ENCODE peak calls at places on chromosomes 6 and 20, in six cellular contexts. U, L, Y, Q, N and T are unnamed samples.
A peak's percentile ranks its signal among the peaks of the same experiment; 100 is the strongest.

GRCh38 chr20:38132910-38133501 is 32.1 kb downstream of the TGM2 start:
- DNase-seq in L (no peak), Q (no peak), U (no peak), N (no peak), Y (no peak), T (no peak)

GRCh38 chr6:142900467-142900961 is 44.5 kb downstream of the HIVEP2 start:
- DNase-seq in Y (no peak), N (no peak), Q (peak; percentile 60), U (no peak), L (no peak), T (no peak)

GRCh38 chr6:129236110-129236509 is 353.2 kb downstream of the LAMA2 start:
- DNase-seq in N (no peak), Y (no peak), U (no peak), Q (no peak), L (no peak), T (no peak)

GRCh38 chr6:163457637-163458561 is 43.4 kb downstream of the QKI start:
- DNase-seq in U (peak; percentile 95), N (peak; percentile 88), Q (peak; percentile 92), L (no peak), Y (no peak), T (no peak)

GRCh38 chr6:55902796-55903195 is 27.4 kb upstream of the BMP5 start:
- DNase-seq in U (peak; percentile 82), N (no peak), Y (no peak), L (no peak), Q (peak; percentile 58), T (no peak)

GRCh38 chr6:169370054-169370453 is 116.4 kb upstream of the THBS2 start:
- DNase-seq in Q (no peak), U (peak; percentile 29), N (no peak), Y (no peak), L (no peak), T (no peak)

GRCh38 chr6:150310539-150310938 is 58.3 kb upstream of the IYD start:
- DNase-seq in U (no peak), Y (no peak), L (no peak), Q (no peak), N (no peak), T (no peak)

GRCh38 chr6:101722991-101723579 is 329.6 kb downstream of the GRIK2 start:
- DNase-seq in Q (peak; percentile 82), Y (no peak), U (peak; percentile 98), N (peak; percentile 2), L (no peak), T (no peak)

GRCh38 chr20:47479506-47479905 is 22.2 kb upstream of the NCOA3 start:
- DNase-seq in Y (no peak), U (no peak), Q (no peak), L (no peak), N (no peak), T (no peak)

GRCh38 chr6:97069363-97069762 is 144.8 kb downstream of the KLHL32 start:
- DNase-seq in Q (no peak), U (no peak), Y (no peak), N (no peak), L (no peak), T (no peak)

GRCh38 chr6:16095180-16095579 is 33.7 kb upstream of the MYLIP start:
- DNase-seq in Q (no peak), N (no peak), U (no peak), Y (no peak), L (no peak), T (no peak)

GRCh38 chr6:131510094-131510493 is 62.9 kb upstream of the ARG1 start:
- DNase-seq in Y (peak; percentile 53), L (no peak), Q (no peak), N (no peak), U (no peak), T (peak; percentile 83)

GRCh38 chr6:101257163-101257562 is 136.3 kb upstream of the GRIK2 start:
- DNase-seq in Q (no peak), N (no peak), U (no peak), L (no peak), Y (no peak), T (no peak)

GRCh38 chr6:135888818-135889217 is 37.3 kb downstream of the PDE7B start:
- DNase-seq in L (no peak), N (no peak), Q (no peak), Y (no peak), U (no peak), T (no peak)

GRCh38 chr6:144106206-144106605 is 10.8 kb upstream of the SF3B5 start:
- DNase-seq in Y (no peak), N (no peak), L (no peak), U (no peak), Q (no peak), T (no peak)

GRCh38 chr6:44086931-44087574 is 40.2 kb downstream of the MRPL14 start:
- DNase-seq in U (no peak), Q (no peak), N (no peak), Y (no peak), L (no peak), T (no peak)

GRCh38 chr6:113936093-113936934 is 34.6 kb downstream of the HDAC2 start:
- DNase-seq in U (peak; percentile 70), L (peak; percentile 37), Y (no peak), N (peak; percentile 38), Q (peak; percentile 69), T (no peak)

GRCh38 chr20:37575884-37576283 is 48.2 kb upstream of the BLCAP start:
- DNase-seq in N (no peak), U (no peak), Y (no peak), Q (no peak), L (no peak), T (peak; percentile 63)

GRCh38 chr6:16503919-16504554 is 257.2 kb downstream of the ATXN1 start:
- DNase-seq in Y (no peak), Q (no peak), U (no peak), N (no peak), L (no peak), T (no peak)

DNA sequence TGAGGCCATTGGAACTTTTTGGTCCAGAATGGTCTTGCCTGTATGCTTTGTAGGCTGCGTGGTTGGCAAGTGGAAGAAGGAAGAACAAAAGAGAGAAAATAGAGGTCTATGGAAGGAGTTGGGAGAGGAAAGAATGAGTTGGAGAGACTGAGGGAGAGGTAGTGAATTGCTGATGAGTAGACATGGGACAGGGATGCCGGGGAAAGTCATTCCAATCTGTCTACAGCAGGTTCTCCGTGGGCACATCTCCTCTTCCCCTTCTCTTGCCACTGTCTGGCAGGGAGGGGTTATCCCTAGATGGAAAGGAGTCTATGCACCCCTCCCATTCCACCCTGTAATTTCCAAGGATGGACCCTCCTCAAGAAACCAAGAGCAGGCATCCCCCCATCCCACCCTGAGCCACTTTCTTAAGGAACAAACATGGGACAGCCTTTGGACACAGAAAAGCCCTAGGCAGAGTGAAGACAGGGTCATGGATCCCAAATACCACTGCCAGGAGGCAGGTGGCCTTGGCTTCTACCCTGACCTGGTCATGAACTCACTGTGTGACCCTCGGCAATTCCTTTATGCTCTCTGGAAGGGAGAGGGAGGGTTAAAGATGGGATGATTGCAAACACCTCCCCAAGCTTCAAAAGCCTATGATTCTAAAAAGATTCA is 196.9 kb downstream of the LRFN2 start:
- DNase-seq in Q (no peak), U (no peak), N (no peak), L (no peak), Y (no peak), T (no peak)
- H3K14ac ChIP-seq in Q (no peak overlapping the region), U (no peak overlapping the region), N (no peak overlapping the region), L (no peak overlapping the region), Y (no peak overlapping the region), T (no peak overlapping the region)

GRCh38 chr6:33299237-33299944 is 649 bp upstream of the RGL2 start:
- DNase-seq in N (peak; percentile 97), U (peak; percentile 88), L (peak; percentile 85), Q (peak; percentile 97), Y (no peak), T (peak; percentile 87)
- H3K23ac ChIP-seq in N (no peak overlapping the region), U (peak overlapping the region; percentile 99), L (peak overlapping the region; percentile 94), Q (peak overlapping the region; percentile 99), Y (no peak overlapping the region), T (no peak overlapping the region)

GRCh38 chr20:13447385-13448180 is 191.1 kb downstream of the TASP1 start:
- DNase-seq in U (no peak), Q (no peak), L (no peak), Y (no peak), N (no peak), T (no peak)
- H3K9ac ChIP-seq in U (no peak overlapping the region), Q (no peak overlapping the region), L (no peak overlapping the region), Y (no peak overlapping the region), N (no peak overlapping the region), T (no peak overlapping the region)

DNA sequence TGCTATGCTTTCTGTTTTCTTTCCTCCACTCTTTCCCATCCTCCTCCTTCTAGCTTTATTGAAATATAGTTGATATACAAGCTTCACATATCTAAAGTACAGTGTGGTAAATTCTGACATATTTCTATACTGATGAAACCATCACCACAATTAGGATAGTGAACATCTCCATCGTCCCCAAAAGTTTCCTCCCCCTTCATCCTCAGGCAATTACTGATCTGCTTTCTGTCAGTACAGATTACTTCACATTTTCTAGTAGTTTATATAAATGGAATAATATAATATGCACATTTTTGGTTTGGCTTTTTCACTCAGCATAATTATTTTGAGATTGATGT is 12.2 kb downstream of the SNPH start:
- DNase-seq in U (no peak), L (no peak), Q (no peak), Y (no peak), N (no peak), T (no peak)
- H3K14ac ChIP-seq in U (peak overlapping the region; percentile 25), L (no peak overlapping the region), Q (no peak overlapping the region), Y (no peak overlapping the region), N (no peak overlapping the region), T (no peak overlapping the region)

GRCh38 chr20:57707849-57708693 is 1.7 kb downstream of the PMEPA1 start:
- DNase-seq in U (no peak), N (peak; percentile 41), Q (no peak), Y (no peak), L (no peak), T (no peak)
- H3K23ac ChIP-seq in U (peak overlapping the region; percentile 91), N (no peak overlapping the region), Q (peak overlapping the region; percentile 48), Y (no peak overlapping the region), L (peak overlapping the region; percentile 53), T (no peak overlapping the region)

GRCh38 chr6:73516712-73517489 is 3.9 kb downstream of the EEF1A1 start:
- DNase-seq in Y (no peak), Q (peak; percentile 43), N (no peak), U (peak; percentile 14), L (no peak), T (no peak)

GRCh38 chr6:73515204-73516101 is 5.4 kb downstream of the EEF1A1 start:
- DNase-seq in L (no peak), N (peak; percentile 67), Y (no peak), Q (peak; percentile 89), U (peak; percentile 88), T (peak; percentile 45)

GRCh38 chr6:73511796-73512195 is 9.0 kb downstream of the EEF1A1 start:
- DNase-seq in Q (peak; percentile 41), Y (no peak), U (peak; percentile 8), N (no peak), L (no peak), T (peak; percentile 39)

GRCh38 chr6:73513496-73513854 is 7.4 kb downstream of the EEF1A1 start:
- DNase-seq in Y (no peak), L (no peak), Q (peak; percentile 48), U (peak; percentile 51), N (no peak), T (no peak)

DNA sequence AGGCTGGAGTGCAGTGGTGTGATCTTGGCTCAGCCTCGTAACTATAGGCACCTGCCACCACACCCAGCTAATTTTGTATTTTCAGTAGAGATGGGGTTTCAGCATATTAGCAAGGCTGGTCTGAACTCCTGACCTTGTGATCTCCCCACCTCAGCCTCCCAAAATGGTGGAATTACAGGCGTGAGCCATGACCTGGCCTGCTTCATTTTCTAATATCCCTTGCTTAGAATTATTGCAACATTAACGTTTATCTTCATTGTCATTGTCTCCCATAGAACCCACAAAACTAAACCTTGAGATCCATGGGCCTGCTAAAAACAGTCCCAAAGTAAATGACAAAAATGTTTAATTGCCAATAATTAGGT is 6.1 kb downstream of the EEF1A1 start:
- DNase-seq in L (no peak), N (no peak), Y (no peak), U (peak; percentile 34), Q (peak; percentile 29), T (peak; percentile 57)
- H3K9ac ChIP-seq in L (no peak overlapping the region), N (no peak overlapping the region), Y (no peak overlapping the region), U (no peak overlapping the region), Q (peak overlapping the region; percentile 91), T (no peak overlapping the region)